ENCODE peak calls at places on chromosomes 5 and 9, in nine cellular contexts. P is NCI-H1105 treated with DMSO at 0.1 percent for 48 hours; L is GM20000; V is midbrain; Z is tibial artery; G is CD8-positive, alpha-beta memory T cell; B is GM03348; D is non-pigmented ciliary epithelial cell; Q is T1000. H is an unnamed sample.
A peak's percentile ranks its signal among the peaks of the same experiment; 100 is the strongest.

GRCh38 chr5:95850391-95850894 is 27.9 kb upstream of the GLRX start:
- DNase-seq in P (no peak), L (no peak), V (no peak), Z (no peak), G (no peak), B (peak; percentile 18), D (no peak), Q (no peak), H (no peak)

GRCh38 chr5:146607663-146608315 is 91.8 kb upstream of the GPR151 start:
- DNase-seq in P (no peak), L (no peak), V (no peak), Z (no peak), G (no peak), B (no peak), D (no peak), Q (no peak), H (no peak)

GRCh38 chr5:152978141-152978835 is 512.2 kb upstream of the GRIA1 start:
- DNase-seq in P (no peak), L (no peak), V (no peak), Z (no peak), G (no peak), B (no peak), D (no peak), Q (no peak), H (no peak)

GRCh38 chr9:33466565-33467495 is 6.9 kb downstream of the NOL6 start:
- DNase-seq in P (peak; percentile 24), L (peak; percentile 76), V (peak; percentile 40), Z (peak; percentile 77), G (peak; percentile 66), B (peak; percentile 80), D (no peak), Q (no peak), H (peak; percentile 68)

GRCh38 chr9:78676623-78677022 is 379.7 kb downstream of the PSAT1 start:
- DNase-seq in P (no peak), L (no peak), V (no peak), Z (no peak), G (no peak), B (peak; percentile 55), D (no peak), Q (no peak), H (no peak)

GRCh38 chr5:115947260-115947659 is 15.0 kb upstream of the LVRN start:
- DNase-seq in P (no peak), L (no peak), V (no peak), Z (no peak), G (no peak), B (no peak), D (peak; percentile 28), Q (no peak), H (no peak)

GRCh38 chr5:66727630-66728029 is 131.4 kb downstream of the MAST4 start:
- DNase-seq in P (no peak), L (no peak), V (no peak), Z (no peak), G (no peak), B (no peak), D (no peak), Q (no peak), H (no peak)

GRCh38 chr5:170137694-170138214 is 32.1 kb downstream of the FOXI1 start:
- DNase-seq in P (no peak), L (no peak), V (no peak), Z (no peak), G (no peak), B (no peak), D (no peak), Q (no peak), H (no peak)

GRCh38 chr5:17723876-17724275 is 89.6 kb downstream of the TAF11L14 start:
- DNase-seq in P (no peak), L (no peak), V (no peak), Z (no peak), G (no peak), B (no peak), D (no peak), Q (no peak), H (no peak)

GRCh38 chr5:7420506-7421280 is 24.8 kb downstream of the ADCY2 start:
- DNase-seq in P (no peak), L (no peak), V (no peak), Z (no peak), G (no peak), B (no peak), D (no peak), Q (no peak), H (no peak)

GRCh38 chr9:131038256-131039128 is 29.5 kb downstream of the LAMC3 start:
- DNase-seq in P (no peak), L (no peak), V (no peak), Z (no peak), G (no peak), B (no peak), D (no peak), Q (no peak), H (no peak)

GRCh38 chr5:95823738-95824609 is 1.4 kb upstream of the GLRX start:
- DNase-seq in P (no peak), L (no peak), V (no peak), Z (peak; percentile 84), G (peak; percentile 84), B (peak; percentile 85), D (peak; percentile 85), Q (peak; percentile 77), H (peak; percentile 95)

GRCh38 chr5:98796197-98796972 is 22.9 kb downstream of the RGMB start:
- DNase-seq in P (peak; percentile 2), L (peak; percentile 63), V (peak; percentile 56), Z (no peak), G (peak; percentile 54), B (peak; percentile 74), D (no peak), Q (no peak), H (peak; percentile 49)

GRCh38 chr9:126306071-126306647 is 20.5 kb upstream of the MVB12B start:
- DNase-seq in P (no peak), L (no peak), V (no peak), Z (no peak), G (no peak), B (no peak), D (no peak), Q (no peak), H (no peak)

GRCh38 chr9:129109504-129109903 is 1.1 kb downstream of the CRAT start:
- DNase-seq in P (no peak), L (no peak), V (no peak), Z (peak; percentile 77), G (peak; percentile 17), B (peak; percentile 76), D (no peak), Q (no peak), H (no peak)

GRCh38 chr5:3149899-3150298 is 398.4 kb upstream of the IRX2 start:
- DNase-seq in P (no peak), L (no peak), V (no peak), Z (no peak), G (no peak), B (no peak), D (no peak), Q (no peak), H (no peak)

GRCh38 chr9:88418715-88419540 is 30.7 kb downstream of the SPIN1 start:
- DNase-seq in P (no peak), L (no peak), V (no peak), Z (no peak), G (no peak), B (no peak), D (no peak), Q (peak; percentile 42), H (no peak)

GRCh38 chr5:137282216-137282615 is 216.9 kb downstream of the SPOCK1 start:
- DNase-seq in P (no peak), L (no peak), V (no peak), Z (no peak), G (no peak), B (peak; percentile 60), D (no peak), Q (no peak), H (peak; percentile 61)

GRCh38 chr5:94672746-94673145 is 54.3 kb downstream of the SLF1 start:
- DNase-seq in P (no peak), L (no peak), V (no peak), Z (no peak), G (no peak), B (no peak), D (no peak), Q (no peak), H (no peak)

GRCh38 chr5:111227805-111228204 is 3.6 kb downstream of the CAMK4 start:
- DNase-seq in P (peak; percentile 5), L (no peak), V (peak; percentile 25), Z (no peak), G (peak; percentile 54), B (peak; percentile 64), D (no peak), Q (no peak), H (no peak)

GRCh38 chr5:95726811-95727763 is 4.0 kb upstream of the RHOBTB3 start:
- DNase-seq in P (no peak), L (no peak), V (no peak), Z (no peak), G (no peak), B (no peak), D (no peak), Q (no peak), H (no peak)

GRCh38 chr9:38359689-38360385 is 32.7 kb upstream of the ALDH1B1 start:
- DNase-seq in P (no peak), L (no peak), V (no peak), Z (peak; percentile 51), G (no peak), B (peak; percentile 63), D (no peak), Q (no peak), H (no peak)

GRCh38 chr5:125059255-125060050 is 313.0 kb upstream of the ZNF608 start:
- DNase-seq in P (peak; percentile 19), L (no peak), V (no peak), Z (no peak), G (no peak), B (no peak), D (no peak), Q (no peak), H (no peak)

GRCh38 chr5:165405340-165405739 is 1899.9 kb downstream of the MAT2B start:
- DNase-seq in P (no peak), L (no peak), V (no peak), Z (no peak), G (no peak), B (no peak), D (no peak), Q (no peak), H (no peak)

GRCh38 chr5:21774791-21775190 is 1078.4 kb downstream of the CDH12 start:
- DNase-seq in P (peak; percentile 15), L (no peak), V (no peak), Z (no peak), G (no peak), B (no peak), D (no peak), Q (peak; percentile 5), H (peak; percentile 67)

GRCh38 chr9:76562511-76562911 is 103.5 kb downstream of the GCNT1 start:
- DNase-seq in P (no peak), L (peak; percentile 57), V (no peak), Z (no peak), G (no peak), B (peak; percentile 68), D (no peak), Q (no peak), H (peak; percentile 50)

GRCh38 chr9:135971892-135972291 is 10.7 kb upstream of the UBAC1 start:
- DNase-seq in P (no peak), L (no peak), V (no peak), Z (no peak), G (peak; percentile 58), B (no peak), D (no peak), Q (no peak), H (peak; percentile 47)

GRCh38 chr9:68462004-68462775 is 78.5 kb downstream of the TMEM252 start:
- DNase-seq in P (no peak), L (no peak), V (no peak), Z (no peak), G (no peak), B (no peak), D (no peak), Q (no peak), H (no peak)